ENCODE peak calls at places on chromosomes 6 and 20, in six cellular contexts. One of them, this sample, is unnamed.

GRCh38 chr20:57603120-57603519 is 17.1 kb downstream of the ZBP1 start:
- DNase-seq in neural progenitor cell: no peak
- DNase-seq in cardiac septum: no peak
- DNase-seq in NAMALWA: no peak
- DNase-seq in stimulated activated CD4-positive, alpha-beta T cell treated with anti-CD3 and anti-CD28 coated beads, Interleukin-4, amount 100 ng/mL, for 48 hours: no peak
- DNase-seq in NCI-H1105: no peak
- DNase-seq in this sample: no peak

GRCh38 chr6:158561247-158561884 is 1.5 kb downstream of the TMEM181 start:
- DNase-seq in NCI-H1105: no peak
- DNase-seq in cardiac septum: no peak
- DNase-seq in stimulated activated CD4-positive, alpha-beta T cell treated with anti-CD3 and anti-CD28 coated beads, Interleukin-4, amount 100 ng/mL, for 48 hours: no peak
- DNase-seq in NAMALWA: no peak
- DNase-seq in neural progenitor cell: no peak
- DNase-seq in this sample: no peak

GRCh38 chr6:506920-507523 is 115.5 kb downstream of the IRF4 start:
- DNase-seq in cardiac septum: no peak
- DNase-seq in stimulated activated CD4-positive, alpha-beta T cell treated with anti-CD3 and anti-CD28 coated beads, Interleukin-4, amount 100 ng/mL, for 48 hours: no peak
- DNase-seq in neural progenitor cell: no peak
- DNase-seq in NCI-H1105: no peak
- DNase-seq in NAMALWA: no peak
- DNase-seq in this sample: no peak

GRCh38 chr20:25336561-25337422 is 53.8 kb downstream of the ABHD12 start:
- DNase-seq in cardiac septum: no peak
- DNase-seq in stimulated activated CD4-positive, alpha-beta T cell treated with anti-CD3 and anti-CD28 coated beads, Interleukin-4, amount 100 ng/mL, for 48 hours: no peak
- DNase-seq in NCI-H1105: no peak
- DNase-seq in NAMALWA: peak; percentile 10
- DNase-seq in neural progenitor cell: peak; percentile 35
- DNase-seq in this sample: peak; percentile 10

GRCh38 chr6:130885392-130886192 is 58.4 kb downstream of the SMLR1 start:
- DNase-seq in neural progenitor cell: peak; percentile 82
- DNase-seq in NAMALWA: peak; percentile 87
- DNase-seq in stimulated activated CD4-positive, alpha-beta T cell treated with anti-CD3 and anti-CD28 coated beads, Interleukin-4, amount 100 ng/mL, for 48 hours: peak; percentile 58
- DNase-seq in NCI-H1105: peak; percentile 69
- DNase-seq in cardiac septum: no peak
- DNase-seq in this sample: peak; percentile 92

GRCh38 chr6:151757506-151757955 is 50.0 kb upstream of the ESR1 start:
- DNase-seq in NCI-H1105: no peak
- DNase-seq in neural progenitor cell: no peak
- DNase-seq in cardiac septum: no peak
- DNase-seq in stimulated activated CD4-positive, alpha-beta T cell treated with anti-CD3 and anti-CD28 coated beads, Interleukin-4, amount 100 ng/mL, for 48 hours: peak; percentile 8
- DNase-seq in NAMALWA: no peak
- DNase-seq in this sample: no peak

GRCh38 chr20:62096421-62097380 is 25.6 kb upstream of the LSM14B start:
- DNase-seq in neural progenitor cell: no peak
- DNase-seq in NAMALWA: no peak
- DNase-seq in cardiac septum: no peak
- DNase-seq in NCI-H1105: no peak
- DNase-seq in stimulated activated CD4-positive, alpha-beta T cell treated with anti-CD3 and anti-CD28 coated beads, Interleukin-4, amount 100 ng/mL, for 48 hours: no peak
- DNase-seq in this sample: no peak

GRCh38 chr6:88008411-88008810 is 39.2 kb upstream of the SPACA1 start:
- DNase-seq in cardiac septum: no peak
- DNase-seq in NAMALWA: no peak
- DNase-seq in NCI-H1105: no peak
- DNase-seq in stimulated activated CD4-positive, alpha-beta T cell treated with anti-CD3 and anti-CD28 coated beads, Interleukin-4, amount 100 ng/mL, for 48 hours: no peak
- DNase-seq in neural progenitor cell: no peak
- DNase-seq in this sample: peak; percentile 45

GRCh38 chr6:145924600-145924999 is 39.6 kb downstream of the SHPRH start:
- DNase-seq in cardiac septum: no peak
- DNase-seq in stimulated activated CD4-positive, alpha-beta T cell treated with anti-CD3 and anti-CD28 coated beads, Interleukin-4, amount 100 ng/mL, for 48 hours: no peak
- DNase-seq in NCI-H1105: no peak
- DNase-seq in NAMALWA: no peak
- DNase-seq in neural progenitor cell: no peak
- DNase-seq in this sample: no peak

GRCh38 chr6:158879180-158879579 is 60.0 kb upstream of the EZR start:
- DNase-seq in neural progenitor cell: no peak
- DNase-seq in stimulated activated CD4-positive, alpha-beta T cell treated with anti-CD3 and anti-CD28 coated beads, Interleukin-4, amount 100 ng/mL, for 48 hours: peak; percentile 70
- DNase-seq in NAMALWA: no peak
- DNase-seq in cardiac septum: no peak
- DNase-seq in NCI-H1105: no peak
- DNase-seq in this sample: peak; percentile 59

GRCh38 chr6:150929403-150929802 is 63.9 kb downstream of the MTHFD1L start:
- DNase-seq in NAMALWA: no peak
- DNase-seq in cardiac septum: no peak
- DNase-seq in NCI-H1105: no peak
- DNase-seq in stimulated activated CD4-positive, alpha-beta T cell treated with anti-CD3 and anti-CD28 coated beads, Interleukin-4, amount 100 ng/mL, for 48 hours: no peak
- DNase-seq in neural progenitor cell: no peak
- DNase-seq in this sample: no peak

This sample was measured in OCI-M1.